ENCODE peak calls at places on chromosomes 7 and 10, in five cellular contexts. L, D, F, S and R are unnamed samples.

GRCh38 chr7:108456845-108457540 is 757 bp upstream of the NRCAM start:
- DNase-seq in L (no peak), D (no peak), F (no peak), S (no peak), R (no peak)

GRCh38 chr7:40566879-40567278 is 432.1 kb downstream of the SUGCT start:
- DNase-seq in L (no peak), D (no peak), F (no peak), S (no peak), R (no peak)

GRCh38 chr10:71694567-71694968 is 25.0 kb downstream of the C10orf105 start:
- DNase-seq in L (no peak), D (no peak), F (no peak), S (no peak), R (no peak)

GRCh38 chr7:12357508-12357907 is 46.2 kb downstream of the VWDE start:
- DNase-seq in L (no peak), D (no peak), F (no peak), S (no peak), R (no peak)

GRCh38 chr10:63708421-63708820 is 187.2 kb downstream of the REEP3 start:
- DNase-seq in L (no peak), D (no peak), F (no peak), S (no peak), R (no peak)

GRCh38 chr10:132518572-132519381 is 18.8 kb upstream of the INPP5A start:
- DNase-seq in L (no peak), D (no peak), F (no peak), S (no peak), R (no peak)

GRCh38 chr10:93065675-93066543 is 5.3 kb downstream of the CYP26C1 start:
- DNase-seq in L (no peak), D (no peak), F (no peak), S (no peak), R (no peak)

GRCh38 chr7:27115161-27116018 is 12.9 kb upstream of the HOXA2 start:
- DNase-seq in L (no peak), D (peak), F (no peak), S (no peak), R (no peak)